ENCODE peak calls at places on chromosome 9, in six cellular contexts. X is Panc1, K is AG09319, H is choroid plexus epithelial cell, A is mammary epithelial cell, F is fibroblast of villous mesenchyme. I is an unnamed sample.

GRCh38 chr9:121646992-121647391 is 4.4 kb upstream of the DAB2IP start:
- DNase-seq in K (no peak), X (no peak), F (no peak), H (no peak), A (no peak), I (no peak)

GRCh38 chr9:133111461-133112360 is 9.3 kb downstream of the RALGDS start:
- DNase-seq in X (no peak), H (no peak), A (no peak), K (no peak), F (no peak), I (no peak)

GRCh38 chr9:94443039-94443722 is 111.7 kb upstream of the PCAT7 start:
- DNase-seq in A (peak; percentile 4), K (no peak), H (no peak), F (no peak), X (no peak), I (no peak)

GRCh38 chr9:129988607-129989361 is 54.2 kb downstream of the FNBP1 start:
- DNase-seq in K (no peak), H (no peak), F (no peak), X (no peak), A (no peak), I (no peak)

GRCh38 chr9:32627394-32627954 is 8.0 kb downstream of the TAF1L start:
- DNase-seq in F (no peak), H (no peak), K (no peak), A (peak; percentile 93), X (no peak), I (no peak)

GRCh38 chr9:27572918-27573698 is at the start of gene C9orf72:
- DNase-seq in X (no peak), H (no peak), F (no peak), K (no peak), A (no peak), I (peak; percentile 66)

GRCh38 chr9:133703571-133704399 is 34.4 kb downstream of the SARDH start:
- DNase-seq in K (no peak), H (no peak), A (no peak), X (no peak), F (no peak), I (no peak)

GRCh38 chr9:127779136-127779981 is 893 bp upstream of the SH2D3C start:
- DNase-seq in K (no peak), F (no peak), H (peak; percentile 59), X (no peak), A (no peak), I (no peak)

GRCh38 chr9:13491493-13492424 is 212.3 kb upstream of the MPDZ start:
- DNase-seq in A (peak; percentile 57), H (no peak), X (no peak), F (no peak), K (no peak), I (no peak)

DNA sequence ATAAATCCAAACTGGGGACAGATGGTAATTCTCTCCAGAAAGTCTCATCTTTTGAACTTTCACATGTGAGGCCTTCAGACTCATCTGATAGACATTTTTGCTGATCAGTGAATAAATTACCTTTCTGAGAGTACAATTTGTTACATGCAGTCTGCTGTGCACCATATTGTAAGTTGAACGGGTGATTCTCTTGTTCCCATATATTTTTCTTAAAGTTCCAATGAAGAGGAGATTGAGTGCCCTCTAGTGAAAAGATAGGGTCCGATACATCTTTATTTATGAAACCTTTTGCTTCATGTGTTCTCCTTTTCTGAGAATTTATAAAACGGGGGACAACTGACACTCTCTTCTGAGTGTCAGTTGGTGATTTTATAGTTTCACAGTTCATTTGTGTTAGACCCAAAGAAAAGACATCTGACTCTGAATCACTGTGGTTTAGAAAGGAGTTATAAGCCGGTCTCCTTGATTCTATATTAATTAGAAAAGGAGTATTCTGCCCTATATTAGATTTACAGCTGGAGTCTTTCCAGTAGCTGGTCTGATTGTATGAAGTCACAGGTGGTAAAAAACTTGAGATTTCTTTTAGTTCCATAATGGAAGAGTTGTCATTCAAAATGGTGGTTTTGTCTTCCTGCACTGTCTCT is 30.4 kb downstream of the GNG10 start:
- DNase-seq in K (peak; percentile 15), F (peak; percentile 49), H (peak; percentile 68), X (peak; percentile 25), A (peak; percentile 35), I (no peak)
- TF ChIP-seq CTCF in K (peak; percentile 38), F (peak; percentile 43), H (peak; percentile 51), X (peak; percentile 51), A (peak; percentile 22), I (peak; percentile 65)

DNA sequence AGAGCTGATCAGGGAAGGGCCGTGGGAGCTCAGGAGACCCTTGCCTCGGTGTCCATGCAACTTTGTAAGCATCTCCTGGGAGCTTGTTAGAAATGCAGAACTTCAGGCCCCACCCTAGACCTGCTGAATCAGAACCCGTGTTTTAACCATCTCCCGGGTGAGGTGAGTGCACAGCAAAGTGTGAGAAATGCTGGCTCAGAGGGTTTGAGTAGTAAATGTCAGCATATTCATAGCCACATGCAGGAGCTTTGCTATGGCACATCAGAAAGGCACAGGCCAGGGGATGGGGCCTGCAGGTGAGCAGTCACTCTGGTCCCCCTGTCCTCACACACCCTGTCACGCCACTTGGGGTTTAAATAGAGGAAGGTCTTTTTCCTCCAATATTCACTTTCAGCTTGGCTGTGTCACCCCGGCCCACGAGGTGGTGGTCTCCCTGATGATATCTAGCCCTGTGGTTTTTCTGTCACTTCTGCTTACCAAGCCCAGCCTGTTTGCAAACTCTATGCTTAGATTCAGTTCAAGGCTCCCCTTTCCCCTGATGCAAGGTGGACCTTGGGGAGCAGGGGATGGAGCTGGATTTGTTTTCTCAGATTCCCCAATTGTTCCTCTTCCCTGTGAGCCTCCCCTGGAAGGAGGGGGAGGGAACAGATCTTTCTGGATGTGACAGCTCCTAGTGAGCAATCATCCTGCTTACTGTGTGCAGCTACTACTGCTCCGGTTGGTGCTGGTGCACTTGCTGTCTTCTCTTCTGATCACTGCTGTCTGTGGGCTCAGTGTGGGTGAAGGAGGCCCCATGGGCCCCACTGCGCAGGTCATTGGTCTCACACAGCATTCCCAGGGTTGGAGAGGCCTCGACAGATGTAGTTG is 51.8 kb upstream of the TGFBR1 start:
- DNase-seq in H (no peak), K (no peak), X (no peak), F (no peak), A (no peak), I (no peak)
- TF ChIP-seq CTCF in H (no peak), K (no peak), X (no peak), F (no peak), A (no peak), I (no peak)

GRCh38 chr9:71694332-71694731 is 74.0 kb downstream of the CEMIP2 start:
- DNase-seq in A (no peak), X (no peak), K (no peak), H (no peak), F (no peak), I (no peak)

GRCh38 chr9:71691036-71691435 is 77.3 kb downstream of the CEMIP2 start:
- DNase-seq in F (no peak), K (no peak), X (no peak), A (peak; percentile 83), H (no peak), I (no peak)

GRCh38 chr9:71692337-71692736 is 76.0 kb downstream of the CEMIP2 start:
- DNase-seq in A (peak; percentile 56), F (peak; percentile 79), X (no peak), H (peak; percentile 88), K (no peak), I (no peak)

GRCh38 chr9:71690058-71690691 is 78.1 kb downstream of the CEMIP2 start:
- DNase-seq in X (no peak), H (peak; percentile 84), K (no peak), F (peak; percentile 72), A (peak; percentile 50), I (no peak)

GRCh38 chr9:71693607-71694006 is 74.7 kb downstream of the CEMIP2 start:
- DNase-seq in A (no peak), F (no peak), K (no peak), H (no peak), X (no peak), I (no peak)
- TF ChIP-seq CTCF in A (no peak), F (no peak), K (no peak), H (no peak), X (no peak), I (no peak)

GRCh38 chr9:78121488-78121887 is 89.9 kb upstream of the GNAQ start:
- DNase-seq in A (peak; percentile 54), X (no peak), H (peak; percentile 81), K (peak; percentile 12), F (peak; percentile 70), I (peak; percentile 67)
- TF ChIP-seq CTCF in A (peak; percentile 80), X (peak; percentile 68), H (peak; percentile 88), K (peak; percentile 79), F (peak; percentile 80), I (peak; percentile 87)

GRCh38 chr9:35071814-35072460 is 488 bp downstream of the VCP start:
- DNase-seq in X (no peak), A (peak; percentile 86), F (peak; percentile 92), K (peak; percentile 70), H (peak; percentile 91), I (peak; percentile 70)
- TF ChIP-seq CTCF in X (no peak), A (no peak), F (peak; percentile 37), K (peak; percentile 31), H (peak; percentile 25), I (peak; percentile 51)

GRCh38 chr9:37938121-37938906 is 34.4 kb upstream of the SLC25A51 start:
- DNase-seq in X (no peak), K (peak; percentile 18), F (peak; percentile 94), H (peak; percentile 73), A (peak; percentile 65), I (no peak)
- TF ChIP-seq CTCF in X (no peak), K (no peak), F (no peak), H (peak; percentile 20), A (no peak), I (no peak)

DNA sequence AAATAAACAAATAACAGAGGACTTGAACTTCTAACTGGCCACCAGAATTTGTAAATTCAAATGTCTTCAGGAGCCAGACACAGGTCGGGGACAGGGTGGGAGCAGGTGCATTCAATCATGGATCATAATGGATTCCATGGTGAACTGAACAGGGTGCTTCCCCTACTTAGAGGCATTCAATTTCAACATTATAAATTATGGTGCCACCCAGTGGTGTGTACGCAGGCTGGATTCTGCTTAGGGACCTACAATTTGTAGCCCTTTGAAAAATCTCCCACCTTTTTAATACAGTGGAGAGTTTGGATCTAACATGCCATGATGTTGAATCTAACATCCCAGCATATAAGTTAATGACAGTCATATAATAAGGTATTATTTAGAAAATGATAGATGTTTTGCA is 22.3 kb downstream of the KLF9 start:
- DNase-seq in X (no peak), A (no peak), F (no peak), K (no peak), H (no peak), I (no peak)
- TF ChIP-seq CTCF in X (peak; percentile 53), A (peak; percentile 29), F (peak; percentile 22), K (no peak), H (peak; percentile 50), I (peak; percentile 35)

GRCh38 chr9:3760031-3760430 is 234.2 kb upstream of the RFX3 start:
- DNase-seq in X (no peak), F (peak; percentile 49), A (peak; percentile 63), K (no peak), H (peak; percentile 41), I (no peak)
- TF ChIP-seq CTCF in X (no peak), F (no peak), A (peak; percentile 4), K (no peak), H (peak; percentile 32), I (peak; percentile 45)